ENCODE peak calls at places on chromosomes 4 and X, in four cellular contexts. D is GM12878, L is A549, C is HepG2. B is an unnamed sample.

GRCh38 chr4:185782523-185782922 is 29.5 kb downstream of the SORBS2 start:
- DNase-seq in D (no peak), L (no peak), C (peak; percentile 76), B (no peak)

GRCh38 chr4:8010618-8011017 is 71.0 kb upstream of the AFAP1 start:
- DNase-seq in D (no peak), L (no peak), C (peak; percentile 41), B (no peak)

GRCh38 chr4:3747582-3747906 is 18.6 kb upstream of the ADRA2C start:
- DNase-seq in D (no peak), L (no peak), C (no peak), B (peak; percentile 26)

GRCh38 chrX:49003696-49004095 is 1.6 kb upstream of the GRIPAP1 start:
- DNase-seq in D (no peak), L (no peak), C (peak; percentile 9), B (no peak)

GRCh38 chr4:80036949-80037348 is 36.1 kb downstream of the ANTXR2 start:
- DNase-seq in D (no peak), L (no peak), C (no peak), B (no peak)

GRCh38 chr4:7183161-7183560 is 9.2 kb upstream of the SORCS2 start:
- DNase-seq in D (no peak), L (no peak), C (no peak), B (no peak)

GRCh38 chr4:4981427-4981826 is 37.8 kb downstream of the CYTL1 start:
- DNase-seq in D (no peak), L (no peak), C (no peak), B (no peak)

GRCh38 chr4:89681219-89681618 is 155.7 kb downstream of the SNCA start:
- DNase-seq in D (no peak), L (no peak), C (peak; percentile 82), B (no peak)

GRCh38 chr4:126364290-126364978 is 1049.7 kb downstream of the FAT4 start:
- DNase-seq in D (no peak), L (no peak), C (no peak), B (no peak)

GRCh38 chr4:126748736-126749135 is 884.0 kb upstream of the INTU start:
- DNase-seq in D (no peak), L (no peak), C (no peak), B (no peak)

GRCh38 chr4:105937759-105938158 is 42.5 kb downstream of the NPNT start:
- DNase-seq in D (no peak), L (no peak), C (no peak), B (no peak)

GRCh38 chrX:22073928-22074327 is 41.8 kb downstream of the PHEX start:
- DNase-seq in D (no peak), L (no peak), C (no peak), B (no peak)

GRCh38 chrX:139079789-139080188 is 368.3 kb upstream of the FGF13 start:
- DNase-seq in D (no peak), L (no peak), C (no peak), B (no peak)

GRCh38 chr4:138669479-138670165 is 346.0 kb upstream of the NOCT start:
- DNase-seq in D (no peak), L (no peak), C (no peak), B (no peak)

GRCh38 chr4:89221175-89221867 is 86.3 kb downstream of the GPRIN3 start:
- DNase-seq in D (no peak), L (no peak), C (no peak), B (no peak)

GRCh38 chrX:53268173-53268572 is 13.2 kb downstream of the IQSEC2 start:
- DNase-seq in D (no peak), L (no peak), C (no peak), B (no peak)

GRCh38 chrX:46953597-46953996 is 41.4 kb downstream of the JADE3 start:
- DNase-seq in D (no peak), L (peak; percentile 24), C (peak; percentile 75), B (peak; percentile 50)

GRCh38 chrX:20378291-20378920 is 111.7 kb upstream of the RPS6KA3 start:
- DNase-seq in D (peak; percentile 12), L (peak; percentile 85), C (no peak), B (no peak)

GRCh38 chr4:82898322-82899243 is 2.0 kb upstream of the THAP9 start:
- DNase-seq in D (no peak), L (peak; percentile 59), C (no peak), B (peak; percentile 49)

GRCh38 chr4:81594495-81595169 is 122.9 kb upstream of the RASGEF1B start:
- DNase-seq in D (no peak), L (no peak), C (no peak), B (no peak)

GRCh38 chrX:125736008-125736729 is 416.5 kb downstream of the TEX13C start:
- DNase-seq in D (no peak), L (no peak), C (no peak), B (no peak)

GRCh38 chr4:186876961-186877626 is 153.4 kb upstream of the FAT1 start:
- DNase-seq in D (no peak), L (no peak), C (no peak), B (no peak)

GRCh38 chr4:40719008-40719623 is 30.6 kb upstream of the NSUN7 start:
- DNase-seq in D (peak; percentile 71), L (peak; percentile 82), C (peak; percentile 44), B (peak; percentile 79)

GRCh38 chr4:184955636-184956035 is 62.7 kb upstream of the HELT start:
- DNase-seq in D (peak; percentile 5), L (no peak), C (no peak), B (no peak)

DNA sequence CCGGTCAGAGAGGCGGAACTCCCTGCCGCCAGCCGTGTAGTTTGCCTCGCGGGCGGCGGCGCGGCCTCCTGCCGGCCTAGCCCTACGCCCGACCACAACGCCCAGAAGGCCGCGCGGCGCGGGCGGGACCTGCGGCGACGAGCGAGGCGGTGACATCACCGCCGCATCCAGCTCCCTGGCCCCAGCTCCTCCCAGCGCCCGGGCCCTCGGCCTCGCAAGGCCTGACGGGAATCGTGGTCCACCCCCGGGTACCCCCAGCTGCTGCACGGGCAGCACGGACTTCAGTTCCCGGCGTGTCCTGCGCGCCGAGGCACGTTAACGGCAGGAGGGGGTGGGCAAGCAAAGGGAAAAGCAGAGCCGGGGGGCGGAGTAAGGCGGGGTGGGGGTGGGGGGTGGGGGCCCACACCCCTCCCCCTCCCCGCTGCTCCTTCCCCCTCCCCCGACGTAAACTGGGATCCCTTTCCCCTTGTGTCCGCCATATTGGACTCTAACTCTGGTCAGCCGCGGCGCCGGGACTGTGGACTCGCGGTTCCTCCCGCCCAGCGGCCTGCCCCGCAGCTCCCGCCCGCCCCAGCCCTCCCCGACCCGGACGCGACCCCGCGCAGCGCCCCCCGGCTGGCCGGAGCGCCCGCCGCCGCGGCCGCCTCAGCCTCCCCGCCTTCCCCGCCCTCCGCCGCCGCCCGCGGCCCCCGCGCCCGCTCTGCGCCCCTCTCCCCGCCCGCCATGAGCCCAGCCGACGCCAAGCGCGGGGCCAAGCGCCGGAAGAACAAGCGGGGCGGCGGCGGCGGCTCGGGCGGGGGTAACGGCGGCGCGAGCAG is at the start of gene FAM193A:
- DNase-seq in D (peak; percentile 94), L (peak; percentile 99), C (peak; percentile 96), B (peak; percentile 100)
- TF ChIP-seq POLR2A in D (peak; percentile 81), L (peak; percentile 72), C (peak; percentile 42), B (peak; percentile 68)

GRCh38 chr4:26746742-26747351 is 113.8 kb upstream of the STIM2 start:
- DNase-seq in D (peak; percentile 55), L (no peak), C (no peak), B (no peak)
- TF ChIP-seq MYC in D (no peak), L (no peak), C (no peak), B (no peak)

DNA sequence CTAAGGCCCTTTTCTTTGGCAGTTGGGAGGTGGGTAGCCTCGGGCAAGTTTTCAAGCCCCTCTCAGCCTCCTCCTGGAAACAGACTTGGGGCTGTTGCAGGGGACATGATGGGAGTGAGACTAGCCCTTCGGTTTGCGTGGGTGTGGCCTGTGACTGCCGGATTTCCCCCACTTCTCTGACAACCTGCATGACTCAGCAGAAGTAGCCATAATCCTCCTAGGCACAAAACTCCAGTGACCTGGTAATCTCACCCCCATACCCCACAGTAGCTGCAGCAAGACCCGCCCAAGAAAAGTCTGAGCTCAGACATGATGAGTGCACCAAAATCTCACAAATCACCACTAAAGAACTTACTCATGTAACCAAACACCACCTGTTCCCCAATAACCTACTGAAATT is 433.7 kb upstream of the AMOT start:
- DNase-seq in D (no peak), L (no peak), C (no peak), B (no peak)
- TF ChIP-seq MAX in D (no peak), L (no peak), C (no peak), B (no peak)

DNA sequence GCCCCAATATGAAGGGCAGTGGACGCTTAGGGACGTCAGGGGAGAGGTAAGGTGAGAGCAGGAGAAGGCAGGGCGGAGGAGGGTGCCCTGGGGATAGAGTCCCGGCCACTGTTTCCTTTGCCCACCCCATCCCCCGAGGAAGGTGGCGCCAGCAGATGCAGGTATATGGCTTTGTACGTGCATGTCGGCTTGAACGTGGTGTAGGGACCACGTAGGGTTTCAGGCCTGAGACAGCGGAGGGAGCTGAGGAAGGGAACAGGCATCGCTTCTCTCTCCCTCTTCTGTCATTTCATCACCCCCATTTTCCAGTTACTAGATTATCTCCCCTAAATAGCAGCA is 97.9 kb downstream of the PHKA2 start:
- DNase-seq in D (no peak), L (no peak), C (no peak), B (no peak)
- TF ChIP-seq POLR2A in D (no peak), L (no peak), C (no peak), B (no peak)

DNA sequence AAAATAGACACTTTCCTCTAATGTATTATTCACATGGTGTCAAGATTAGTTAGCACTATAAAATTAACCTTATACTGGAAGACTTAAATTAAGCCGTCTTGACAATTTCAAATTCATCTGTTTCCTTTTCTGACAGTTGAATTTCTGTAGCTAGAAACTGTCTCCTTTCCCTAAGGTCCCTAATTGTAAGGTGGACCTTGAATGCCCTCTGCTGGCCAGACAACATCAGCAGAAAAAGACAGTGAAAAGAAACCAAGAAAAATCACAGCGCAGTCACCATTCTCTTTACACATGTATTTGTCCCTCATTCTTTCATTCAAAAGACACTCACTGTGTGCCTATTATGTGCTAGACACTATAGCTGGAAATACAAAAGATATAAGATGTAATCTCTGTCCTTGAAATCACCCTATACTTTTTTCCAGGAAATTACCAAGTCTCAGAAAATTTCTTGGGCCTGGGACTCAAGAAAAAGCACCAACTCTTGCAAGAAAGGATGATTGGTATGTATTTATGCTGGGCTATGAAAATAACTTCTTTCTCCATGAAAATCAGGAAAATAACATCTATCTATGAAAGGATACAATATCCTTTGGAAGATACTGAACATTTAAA is 32.7 kb upstream of the AMBN start:
- DNase-seq in D (no peak), L (peak; percentile 36), C (peak; percentile 67), B (peak; percentile 51)
- TF ChIP-seq MYC in D (no peak), L (no peak), C (no peak), B (no peak)

DNA sequence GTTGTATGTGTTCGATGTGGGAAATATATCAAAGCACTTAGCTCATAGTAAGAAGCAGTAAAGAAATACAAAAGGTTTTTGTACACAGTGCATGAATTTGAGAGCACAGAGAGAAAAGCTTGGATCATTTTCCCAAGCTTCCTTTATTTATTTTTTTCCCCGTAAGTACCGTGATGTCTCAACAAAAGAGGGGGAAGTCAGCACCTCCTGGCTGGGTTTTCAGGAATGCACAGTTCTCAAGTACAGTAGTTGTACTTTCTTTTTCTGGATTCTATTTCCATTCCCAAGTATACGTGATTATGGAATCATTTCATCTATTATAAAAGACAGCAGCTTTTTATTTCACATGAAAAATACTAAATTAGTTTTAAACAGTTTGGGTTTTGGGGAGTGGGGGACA is 171.5 kb upstream of the EDNRA start:
- DNase-seq in D (no peak), L (no peak), C (no peak), B (no peak)
- TF ChIP-seq MAX in D (no peak), L (no peak), C (no peak), B (no peak)

GRCh38 chrX:154546354-154547244 is at the start of gene G6PD:
- DNase-seq in D (no peak), L (peak; percentile 86), C (peak; percentile 43), B (peak; percentile 81)
- TF ChIP-seq POLR2A in D (peak; percentile 74), L (peak; percentile 92), C (peak; percentile 49), B (peak; percentile 68)